ENCODE peak calls at places on chromosomes 3 and 15, in nine cellular contexts. D, M, T, U, S, V, K, L and Z are unnamed samples.

GRCh38 chr3:39346785-39347585 is 17.5 kb downstream of the CCR8 start:
- DNase-seq in D (no peak), M (no peak), T (no peak), U (no peak), S (no peak), V (no peak), K (no peak), L (no peak), Z (no peak)

GRCh38 chr3:183845608-183846288 is 20.4 kb upstream of the MAP6D1 start:
- DNase-seq in D (no peak), M (peak), T (no peak), U (no peak), S (no peak), V (no peak), K (no peak), L (no peak), Z (no peak)

GRCh38 chr3:42814914-42815507 is 5.8 kb downstream of the ACKR2 start:
- DNase-seq in D (no peak), M (no peak), T (no peak), U (no peak), S (no peak), V (no peak), K (no peak), L (no peak), Z (no peak)

GRCh38 chr3:152909180-152909883 is 74.4 kb downstream of the P2RY1 start:
- DNase-seq in D (peak), M (no peak), T (no peak), U (no peak), S (no peak), V (no peak), K (no peak), L (no peak), Z (no peak)

GRCh38 chr15:77731067-77731466 is 98.4 kb upstream of the LINGO1 start:
- DNase-seq in D (no peak), M (no peak), T (no peak), U (no peak), S (no peak), V (no peak), K (no peak), L (no peak), Z (no peak)

GRCh38 chr3:184552296-184552695 is 9.3 kb upstream of the EPHB3 start:
- DNase-seq in D (no peak), M (no peak), T (no peak), U (no peak), S (no peak), V (no peak), K (no peak), L (no peak), Z (no peak)

GRCh38 chr15:96038650-96039049 is 291.9 kb upstream of the NR2F2 start:
- DNase-seq in D (no peak), M (no peak), T (no peak), U (no peak), S (no peak), V (no peak), K (no peak), L (no peak), Z (no peak)

GRCh38 chr3:156837130-156837529 is 11.0 kb downstream of the LEKR1 start:
- DNase-seq in D (no peak), M (peak), T (no peak), U (no peak), S (no peak), V (no peak), K (no peak), L (no peak), Z (no peak)

GRCh38 chr3:99114565-99115291 is 213.2 kb upstream of the DCBLD2 start:
- DNase-seq in D (no peak), M (peak), T (no peak), U (no peak), S (no peak), V (no peak), K (peak), L (peak), Z (peak)

GRCh38 chr3:137050281-137050680 is 92.5 kb downstream of the IL20RB start:
- DNase-seq in D (no peak), M (no peak), T (no peak), U (no peak), S (no peak), V (no peak), K (no peak), L (no peak), Z (no peak)

GRCh38 chr3:126914226-126914625 is 68.7 kb upstream of the PLXNA1 start:
- DNase-seq in D (no peak), M (no peak), T (no peak), U (no peak), S (no peak), V (no peak), K (no peak), L (no peak), Z (no peak)

GRCh38 chr15:47466357-47466756 is 250.9 kb upstream of the SEMA6D start:
- DNase-seq in D (no peak), M (peak), T (no peak), U (no peak), S (no peak), V (no peak), K (no peak), L (no peak), Z (no peak)

GRCh38 chr3:149085828-149086231 is 503 bp downstream of the HLTF start:
- DNase-seq in D (no peak), M (peak), T (no peak), U (no peak), S (no peak), V (no peak), K (no peak), L (peak), Z (peak)

GRCh38 chr3:157335198-157335597 is 101.5 kb upstream of the PTX3 start:
- DNase-seq in D (no peak), M (no peak), T (no peak), U (no peak), S (no peak), V (no peak), K (no peak), L (no peak), Z (peak)

GRCh38 chr3:99920530-99921376 is 103.1 kb downstream of the CMSS1 start:
- DNase-seq in D (peak), M (no peak), T (peak), U (no peak), S (no peak), V (no peak), K (no peak), L (peak), Z (no peak)